ENCODE peak calls at places on chromosome 21, in seven cellular contexts. D, P, N, A, O, C and L are unnamed samples.

GRCh38 chr21:32347887-32348450 is 44.8 kb downstream of the URB1 start:
- DNase-seq in D (no peak), O (no peak), P (no peak), C (no peak), N (no peak), A (no peak), L (no peak)

GRCh38 chr21:22961248-22961647 is 1963.0 kb downstream of the NCAM2 start:
- DNase-seq in A (no peak), D (no peak), N (no peak), O (no peak), C (peak; percentile 9), P (no peak), L (no peak)

GRCh38 chr21:29382029-29382654 is 83.4 kb downstream of the BACH1 start:
- DNase-seq in P (peak; percentile 83), N (peak; percentile 61), A (no peak), C (no peak), D (no peak), O (peak; percentile 84), L (peak; percentile 65)

GRCh38 chr21:34722684-34723300 is 54.0 kb downstream of the CLIC6 start:
- DNase-seq in C (no peak), P (no peak), N (no peak), D (no peak), O (no peak), A (no peak), L (no peak)

GRCh38 chr21:35113064-35113463 is 64.0 kb upstream of the RUNX1 start:
- DNase-seq in P (peak; percentile 10), O (no peak), N (peak; percentile 49), C (peak; percentile 32), D (no peak), A (no peak), L (peak; percentile 78)

GRCh38 chr21:40622531-40622930 is 224.4 kb downstream of the DSCAM start:
- DNase-seq in C (no peak), P (peak; percentile 51), O (no peak), A (no peak), D (no peak), N (no peak), L (peak; percentile 10)

GRCh38 chr21:25568230-25568629 is 39.1 kb downstream of the MRPL39 start:
- DNase-seq in N (peak; percentile 76), A (no peak), D (no peak), P (peak; percentile 75), C (no peak), O (no peak), L (no peak)

GRCh38 chr21:18049461-18049860 is 195.2 kb upstream of the CHODL start:
- DNase-seq in P (no peak), D (peak; percentile 39), A (no peak), C (no peak), O (no peak), N (no peak), L (no peak)

GRCh38 chr21:26136686-26137085 is 33.9 kb downstream of the APP start:
- DNase-seq in P (peak; percentile 42), O (no peak), N (no peak), D (no peak), A (no peak), C (no peak), L (no peak)

GRCh38 chr21:25179116-25179515 is 428.2 kb downstream of the MRPL39 start:
- DNase-seq in N (peak; percentile 31), P (peak; percentile 86), A (no peak), D (no peak), O (no peak), C (no peak), L (no peak)

GRCh38 chr21:20551939-20552338 is 446.3 kb upstream of the NCAM2 start:
- DNase-seq in P (no peak), O (no peak), D (no peak), N (no peak), C (no peak), A (no peak), L (no peak)

GRCh38 chr21:15566692-15567091 is 163.1 kb upstream of the USP25 start:
- DNase-seq in C (no peak), O (no peak), P (no peak), D (no peak), A (no peak), N (no peak), L (no peak)

GRCh38 chr21:31348188-31348587 is 4.1 kb upstream of the TIAM1 start:
- DNase-seq in D (no peak), N (no peak), C (no peak), A (no peak), O (no peak), P (no peak), L (no peak)

GRCh38 chr21:28393279-28393678 is 599.4 kb downstream of the LTN1 start:
- DNase-seq in D (no peak), N (no peak), O (peak; percentile 75), P (peak; percentile 29), A (no peak), C (peak; percentile 30), L (peak; percentile 81)

GRCh38 chr21:14886001-14886400 is 178.8 kb downstream of the NRIP1 start:
- DNase-seq in P (no peak), D (no peak), O (no peak), C (no peak), N (no peak), A (no peak), L (no peak)

GRCh38 chr21:33892853-33893252 is 22.8 kb downstream of the ATP5PO start:
- DNase-seq in P (no peak), N (no peak), O (no peak), A (peak; percentile 16), D (no peak), C (no peak), L (no peak)

DNA sequence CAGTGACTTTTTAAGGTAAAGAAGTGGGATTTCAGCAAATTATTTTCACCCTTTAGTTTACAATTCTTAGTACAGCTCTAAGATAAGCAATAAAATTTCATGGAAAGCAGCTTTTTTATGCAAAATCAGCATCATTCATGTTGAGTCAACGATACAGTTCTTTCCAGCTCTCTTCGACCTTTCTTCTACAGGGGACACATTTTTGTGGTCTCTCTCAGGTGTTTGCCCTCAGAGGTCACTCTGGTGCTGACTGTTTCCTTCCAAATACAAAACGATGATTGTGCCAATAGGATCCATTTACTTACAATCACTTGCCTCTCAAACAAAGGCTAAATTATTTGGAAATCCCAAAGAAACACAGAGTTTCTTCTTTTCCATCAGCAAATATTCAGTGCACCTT is 51.0 kb downstream of the PSMG1 start:
- DNase-seq in N (no peak), D (no peak), P (peak; percentile 33), O (no peak), C (no peak), A (no peak), L (no peak)
- H3K4me3 ChIP-seq in N (no peak overlapping the region), D (no peak overlapping the region), P (no peak overlapping the region), O (no peak overlapping the region), C (no peak overlapping the region), A (no peak overlapping the region), L (no peak overlapping the region)

DNA sequence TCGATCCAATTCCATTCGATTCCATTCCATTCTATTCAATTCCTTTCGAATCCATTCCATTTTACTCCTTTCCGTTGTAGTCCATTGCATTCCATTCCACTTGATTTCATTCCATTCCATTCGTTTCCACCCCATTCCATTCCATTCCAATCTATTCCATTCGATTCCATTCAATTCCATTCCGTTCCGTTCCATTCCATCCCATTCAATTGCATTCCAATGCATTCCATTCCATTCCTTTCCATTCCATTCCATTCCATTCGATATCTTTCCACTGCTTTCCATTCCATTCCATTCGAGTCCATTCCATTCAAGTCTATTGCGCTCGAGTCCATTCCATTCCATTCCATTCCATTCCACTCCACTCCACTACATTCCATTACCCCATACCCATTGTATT is 2568.7 kb upstream of the TPTE start:
- DNase-seq in O (no peak), A (no peak), N (no peak), P (no peak), C (no peak), D (no peak), L (no peak)
- H3K4me3 ChIP-seq in O (no peak overlapping the region), A (no peak overlapping the region), N (no peak overlapping the region), P (no peak overlapping the region), C (no peak overlapping the region), D (no peak overlapping the region), L (no peak overlapping the region)

GRCh38 chr21:41950941-41951408 is 2.8 kb downstream of the C2CD2 start:
- DNase-seq in P (no peak), C (no peak), A (no peak), D (no peak), N (no peak), O (no peak), L (no peak)
- H3K4me3 ChIP-seq in P (no peak overlapping the region), C (no peak overlapping the region), A (no peak overlapping the region), D (no peak overlapping the region), N (no peak overlapping the region), O (no peak overlapping the region), L (no peak overlapping the region)

GRCh38 chr21:36699546-36700294 is 805 bp downstream of the SIM2 start:
- DNase-seq in P (no peak), A (no peak), N (no peak), D (no peak), O (no peak), C (no peak), L (no peak)

GRCh38 chr21:36700295-36700960 is 1.5 kb downstream of the SIM2 start:
- DNase-seq in N (no peak), D (no peak), A (no peak), P (no peak), C (no peak), O (no peak), L (no peak)

GRCh38 chr21:36701912-36702621 is 3.2 kb downstream of the SIM2 start:
- DNase-seq in C (no peak), O (peak; percentile 59), A (no peak), D (no peak), N (no peak), P (no peak), L (no peak)

GRCh38 chr21:36702622-36702968 is 3.7 kb downstream of the SIM2 start:
- DNase-seq in A (no peak), N (no peak), P (no peak), C (no peak), D (no peak), O (no peak), L (no peak)

DNA sequence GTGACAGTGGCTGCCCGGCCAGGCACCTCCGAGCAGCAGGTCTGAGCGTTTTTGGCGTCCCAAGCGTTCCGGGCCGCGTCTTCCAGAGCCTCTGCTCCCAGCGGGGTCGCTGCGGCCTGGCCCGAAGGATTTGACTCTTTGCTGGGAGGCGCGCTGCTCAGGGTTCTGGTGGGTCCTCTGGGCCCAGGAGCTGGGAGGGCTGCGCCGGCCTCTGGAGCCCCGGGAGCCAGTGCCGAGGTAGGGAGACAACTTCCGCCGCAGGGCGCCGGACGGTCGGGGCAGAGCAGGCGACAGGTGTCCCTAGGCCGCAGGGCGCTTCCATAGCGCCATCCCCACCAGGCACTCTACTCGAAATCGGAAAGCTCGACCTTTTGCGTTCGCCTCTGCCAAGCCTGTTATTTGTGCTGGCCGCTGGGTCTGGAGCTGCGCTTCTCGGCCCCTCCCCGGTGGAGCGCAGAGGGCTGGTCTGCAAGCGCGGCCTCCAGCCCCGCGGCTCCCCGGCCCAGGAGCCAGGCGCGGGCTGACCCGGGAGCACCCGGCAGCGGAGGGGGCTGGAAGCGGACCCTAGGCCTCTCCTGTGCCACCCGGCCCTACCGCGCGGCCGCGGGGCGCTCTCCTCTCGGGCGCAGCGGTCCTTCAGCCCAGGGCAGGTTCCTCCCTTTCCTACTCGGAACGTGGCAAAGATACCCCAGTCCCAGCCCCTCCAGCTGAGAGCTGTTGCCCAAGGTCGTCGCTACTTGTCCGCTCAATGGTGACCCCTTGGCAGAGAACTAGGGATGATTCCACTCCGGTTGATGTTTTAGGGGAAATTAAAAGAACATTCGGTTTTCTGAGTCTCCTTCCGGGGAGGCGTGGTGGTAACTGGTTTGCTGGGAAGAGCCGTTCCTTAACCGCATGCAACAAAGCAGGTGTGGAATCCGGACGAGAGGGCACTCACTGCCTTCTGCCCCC is 2.3 kb downstream of the SIM2 start:
- DNase-seq in O (no peak), P (no peak), A (no peak), D (no peak), C (no peak), N (no peak), L (no peak)
- H3K4me3 ChIP-seq in O (peak overlapping the region; percentile 87), P (peak overlapping the region; percentile 50), A (peak overlapping the region; percentile 61), D (no peak overlapping the region), C (no peak overlapping the region), N (peak overlapping the region; percentile 51), L (no peak overlapping the region)